ENCODE peak calls at places on chromosomes 16 and 17, in nine cellular contexts. S, T, O, B, C, W, X, M and A are unnamed samples.

GRCh38 chr17:57498443-57498842 is 242.1 kb downstream of the MSI2 start:
- DNase-seq in X (no peak), S (no peak), B (no peak), W (no peak), T (no peak), O (no peak), M (no peak), C (no peak), A (no peak)

GRCh38 chr16:80938035-80938927 is 68.4 kb downstream of the CMC2 start:
- DNase-seq in X (peak), S (peak), O (peak), W (peak), T (peak), M (peak), B (peak), C (no peak), A (peak)

GRCh38 chr16:72124761-72125634 is 31.4 kb downstream of the DHX38 start:
- DNase-seq in S (peak), W (peak), B (peak), O (peak), M (peak), T (peak), X (peak), C (peak), A (peak)

GRCh38 chr16:56776562-56776961 is 46.6 kb downstream of the NUP93 start:
- DNase-seq in X (peak), B (peak), T (peak), S (no peak), O (peak), C (peak), W (no peak), M (peak), A (peak)

GRCh38 chr16:12170103-12171025 is 193.8 kb downstream of the SNX29 start:
- DNase-seq in X (no peak), C (no peak), T (no peak), S (no peak), O (no peak), B (no peak), M (no peak), W (no peak), A (no peak)

GRCh38 chr17:79981661-79982101 is 54.0 kb downstream of the TBC1D16 start:
- DNase-seq in C (peak), S (no peak), O (peak), W (no peak), T (no peak), B (no peak), M (no peak), X (no peak), A (no peak)

GRCh38 chr16:60945225-60945624 is 1091.0 kb downstream of the CDH8 start:
- DNase-seq in T (no peak), C (no peak), X (no peak), S (peak), B (no peak), M (no peak), O (no peak), W (no peak), A (no peak)

GRCh38 chr17:76968707-76969597 is 100.7 kb downstream of the MGAT5B start:
- DNase-seq in B (no peak), T (no peak), O (no peak), M (no peak), X (no peak), S (no peak), C (peak), W (no peak), A (no peak)

GRCh38 chr16:55370762-55371482 is 46.9 kb downstream of the IRX6 start:
- DNase-seq in B (peak), T (peak), W (no peak), X (peak), C (peak), O (peak), M (no peak), S (peak), A (peak)

GRCh38 chr16:52873997-52874500 is 178.6 kb downstream of the CHD9NB start:
- DNase-seq in M (no peak), S (no peak), X (no peak), W (no peak), B (no peak), O (no peak), T (no peak), C (no peak), A (no peak)

GRCh38 chr17:57195790-57196460 is 60.4 kb upstream of the MSI2 start:
- DNase-seq in M (no peak), C (no peak), T (no peak), W (no peak), X (peak), S (no peak), O (no peak), B (no peak), A (no peak)

GRCh38 chr17:4163951-4164350 is 21.0 kb downstream of the CYB5D2 start:
- DNase-seq in W (no peak), B (no peak), C (no peak), T (peak), X (no peak), O (no peak), S (peak), M (no peak), A (peak)

GRCh38 chr17:37844158-37844976 is 79.8 kb upstream of the TBC1D3K start:
- DNase-seq in W (peak), M (peak), T (peak), B (peak), C (peak), X (peak), O (no peak), S (peak), A (no peak)

GRCh38 chr16:17258848-17259713 is 211.7 kb downstream of the XYLT1 start:
- DNase-seq in W (no peak), O (no peak), M (no peak), X (no peak), S (peak), B (no peak), T (no peak), C (no peak), A (no peak)

GRCh38 chr17:21291862-21292261 is 7.4 kb downstream of the MAP2K3 start:
- DNase-seq in W (no peak), B (no peak), T (no peak), C (no peak), M (no peak), X (no peak), S (no peak), O (no peak), A (no peak)

GRCh38 chr17:17947309-17947708 is 24.9 kb downstream of the TOM1L2 start:
- DNase-seq in S (no peak), X (no peak), M (no peak), B (no peak), T (no peak), O (no peak), W (no peak), C (no peak), A (no peak)

GRCh38 chr16:84467709-84468108 is 36.8 kb downstream of the MEAK7 start:
- DNase-seq in W (no peak), X (no peak), M (no peak), S (no peak), O (no peak), C (no peak), T (no peak), B (no peak), A (no peak)

GRCh38 chr17:17859909-17860760 is 23.3 kb upstream of the SREBF1 start:
- DNase-seq in C (peak), M (peak), X (peak), T (no peak), W (no peak), B (peak), O (peak), S (peak), A (no peak)

DNA sequence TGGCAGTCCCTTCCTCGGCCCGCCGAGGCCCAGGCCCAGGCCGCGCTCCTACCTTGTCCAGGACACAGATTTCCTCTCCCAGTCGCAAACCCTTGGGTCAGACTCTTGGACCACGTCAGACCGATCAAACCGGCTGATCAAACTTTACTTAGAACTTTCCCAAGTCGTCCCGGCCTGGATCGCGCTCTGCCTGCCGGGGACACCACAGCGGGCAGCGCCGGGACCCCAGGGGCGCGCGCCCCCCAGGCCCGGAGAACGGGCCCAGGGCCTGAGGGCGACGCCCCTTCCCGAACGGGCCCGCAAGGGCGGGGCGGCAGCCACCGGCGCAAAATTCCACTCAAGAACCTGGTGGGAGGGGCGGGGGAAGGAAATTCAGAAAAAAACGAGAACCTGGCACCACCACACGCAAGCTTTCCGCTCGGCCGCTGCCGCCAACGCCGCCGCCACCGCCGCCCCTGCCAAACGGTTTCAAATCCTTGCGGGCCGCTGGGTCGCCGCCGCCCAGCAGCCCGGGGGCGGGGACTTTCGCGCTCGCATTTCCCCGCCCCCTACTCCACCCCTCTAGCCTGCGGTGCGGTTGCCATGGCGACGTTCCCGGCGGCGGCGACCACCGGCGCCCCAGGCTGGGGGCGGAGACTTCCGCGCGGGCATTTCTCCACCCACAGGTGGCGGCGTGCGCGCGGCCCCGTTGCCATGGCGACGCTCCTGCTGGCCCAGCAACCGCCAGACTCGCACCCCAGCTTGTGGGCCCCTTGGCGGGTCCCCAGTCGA is at the start of gene CEP112:
- DNase-seq in W (peak), S (peak), X (peak), C (peak), O (peak), T (peak), M (peak), B (peak), A (peak)
- TF ChIP-seq POLR2A in W (no peak), S (peak), X (peak), C (peak), O (no peak), T (no peak), M (no peak), B (no peak), A (peak)

GRCh38 chr17:40069751-40070643 is 7.2 kb downstream of the THRA start:
- DNase-seq in M (peak), C (no peak), S (peak), X (peak), W (no peak), T (no peak), B (peak), O (peak), A (peak)
- TF ChIP-seq CTCF in M (peak), C (peak), S (peak), X (no peak), W (peak), T (no peak), B (peak), O (peak), A (peak)

GRCh38 chr17:67528751-67529436 is 151.8 kb downstream of the PITPNC1 start:
- DNase-seq in C (peak), O (peak), B (peak), S (peak), W (peak), T (peak), M (peak), X (peak), A (no peak)
- H3K4me3 ChIP-seq in C (no peak), O (peak), B (peak), S (no peak), W (peak), T (no peak), M (peak), X (no peak), A (peak)

DNA sequence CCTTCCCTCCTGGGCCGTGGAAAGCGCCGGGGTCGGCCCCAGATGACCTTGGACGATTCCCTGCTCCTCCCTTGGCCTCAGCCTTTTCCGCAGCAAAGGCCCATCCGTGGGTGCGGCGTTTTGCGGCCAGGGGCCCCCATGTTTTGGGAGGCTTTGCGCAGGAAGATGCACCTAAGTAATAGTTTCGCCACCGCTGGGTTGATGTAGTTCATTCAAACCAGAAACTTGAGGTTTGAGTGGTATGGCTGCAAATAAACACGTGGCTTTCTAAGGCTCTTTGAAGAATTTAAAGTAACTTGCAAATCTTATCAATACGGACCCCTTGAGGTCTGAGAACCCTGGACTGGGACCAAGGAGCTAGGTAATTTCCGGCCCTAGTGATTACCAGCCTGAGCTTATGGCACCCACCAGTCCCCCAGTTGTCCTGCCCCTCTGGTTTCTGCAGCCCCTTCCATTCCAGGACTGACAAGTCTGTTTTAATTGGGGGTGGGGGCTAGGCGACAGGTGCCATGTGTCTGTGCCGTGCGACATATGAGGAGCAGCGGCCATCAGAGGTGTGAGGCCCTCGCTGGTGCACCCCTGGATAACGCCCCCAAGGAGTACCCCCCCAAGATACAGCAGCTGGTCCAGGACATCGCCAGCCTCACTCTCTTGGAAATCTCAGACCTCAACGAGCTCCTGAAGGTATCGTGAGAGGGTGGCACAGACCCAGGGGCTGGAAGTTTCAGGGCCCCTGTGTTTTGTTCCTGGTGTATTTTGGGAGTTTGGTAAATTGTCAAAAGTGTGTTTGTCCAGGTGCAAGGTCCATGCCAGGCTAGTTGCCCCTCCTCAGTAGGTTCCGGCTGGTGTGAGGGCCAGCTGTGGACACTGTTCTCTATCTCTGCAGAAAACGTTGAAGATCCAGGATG is 834 bp downstream of the MRPL12 start:
- DNase-seq in W (no peak), S (no peak), B (no peak), O (no peak), C (no peak), M (no peak), X (no peak), T (no peak), A (no peak)
- TF ChIP-seq POLR2A in W (no peak), S (no peak), B (no peak), O (no peak), C (no peak), M (no peak), X (no peak), T (no peak), A (no peak)

GRCh38 chr17:2030779-2031163 is 818 bp downstream of the DPH1 start:
- DNase-seq in B (no peak), X (no peak), W (peak), S (peak), O (no peak), T (no peak), C (peak), M (no peak), A (no peak)
- TF ChIP-seq CTCF in B (no peak), X (peak), W (peak), S (peak), O (peak), T (no peak), C (no peak), M (peak), A (no peak)

GRCh38 chr16:50467559-50467942 is 80.6 kb upstream of the NKD1 start:
- DNase-seq in S (no peak), C (no peak), W (no peak), X (no peak), O (no peak), M (no peak), B (no peak), T (no peak), A (no peak)
- H3K4me3 ChIP-seq in S (peak), C (no peak), W (peak), X (peak), O (peak), M (no peak), B (peak), T (no peak), A (peak)

GRCh38 chr17:28991779-28992178 is 14.1 kb downstream of the SEZ6 start:
- DNase-seq in M (no peak), C (no peak), S (no peak), W (no peak), O (no peak), T (no peak), B (no peak), X (no peak), A (no peak)
- TF ChIP-seq POLR2A in M (no peak), C (no peak), S (no peak), W (no peak), O (no peak), T (no peak), B (no peak), X (no peak), A (no peak)

GRCh38 chr16:22055881-22056280 is 36.5 kb upstream of the VWA3A start:
- DNase-seq in T (no peak), C (no peak), S (no peak), B (no peak), O (no peak), W (no peak), M (no peak), X (no peak), A (no peak)
- TF ChIP-seq CTCF in T (no peak), C (no peak), S (no peak), B (no peak), O (no peak), W (no peak), M (no peak), X (no peak), A (no peak)